ENCODE peak calls at places on chromosomes 6 and 20, in six cellular contexts. X, V, B, L, M and J are unnamed samples.

GRCh38 chr20:52727740-52728456 is 244.3 kb upstream of the TSHZ2 start:
- DNase-seq in L (no peak), X (no peak), V (no peak), M (no peak), B (no peak), J (no peak)

GRCh38 chr20:37524859-37525708 is 2.6 kb downstream of the BLCAP start:
- DNase-seq in M (no peak), B (peak), V (no peak), L (peak), X (peak), J (peak)

GRCh38 chr6:26268659-26269402 is 96.2 kb upstream of the BTN3A2 start:
- DNase-seq in L (peak), B (peak), V (no peak), X (peak), M (no peak), J (peak)

GRCh38 chr6:10403385-10404106 is 11.3 kb downstream of the TFAP2A start:
- DNase-seq in L (no peak), B (peak), X (peak), M (no peak), V (peak), J (no peak)

GRCh38 chr6:44655368-44656342 is 268.1 kb downstream of the CDC5L start:
- DNase-seq in V (peak), L (peak), M (peak), B (no peak), X (peak), J (peak)

GRCh38 chr6:33613146-33613793 is 7.9 kb upstream of the ITPR3 start:
- DNase-seq in V (no peak), L (no peak), X (peak), M (no peak), B (peak), J (no peak)

GRCh38 chr6:83138118-83138722 is 54.8 kb downstream of the PGM3 start:
- DNase-seq in M (no peak), X (no peak), B (no peak), V (no peak), L (no peak), J (no peak)

GRCh38 chr6:45473121-45473967 is 95.6 kb upstream of the SUPT3H start:
- DNase-seq in M (peak), V (no peak), L (no peak), X (no peak), B (no peak), J (no peak)

GRCh38 chr20:31840906-31841816 is 4.2 kb downstream of the FOXS1 start:
- DNase-seq in B (no peak), V (no peak), M (no peak), L (no peak), X (no peak), J (no peak)

GRCh38 chr20:49006446-49006980 is 39.6 kb upstream of the CSE1L start:
- DNase-seq in B (no peak), X (no peak), V (no peak), L (no peak), M (peak), J (no peak)

GRCh38 chr20:47428164-47428563 is 71.7 kb upstream of the ZMYND8 start:
- DNase-seq in V (no peak), L (no peak), X (no peak), M (no peak), B (no peak), J (no peak)

GRCh38 chr20:35145141-35145564 is 2.0 kb downstream of the EDEM2 start:
- DNase-seq in X (peak), M (peak), B (peak), L (no peak), V (no peak), J (no peak)

GRCh38 chr6:2733736-2734480 is 16.8 kb downstream of the MYLK4 start:
- DNase-seq in B (no peak), M (no peak), X (no peak), V (no peak), L (no peak), J (no peak)

GRCh38 chr6:75802366-75802765 is 53.3 kb downstream of the MYO6 start:
- DNase-seq in L (no peak), X (peak), B (no peak), V (no peak), M (no peak), J (no peak)

GRCh38 chr20:57387463-57387862 is 3.7 kb upstream of the RBM38 start:
- DNase-seq in M (no peak), B (no peak), L (no peak), V (no peak), X (no peak), J (no peak)

GRCh38 chr6:34414999-34415858 is 10.6 kb downstream of the RPS10 start:
- DNase-seq in X (peak), M (peak), L (no peak), V (peak), B (peak), J (peak)

GRCh38 chr6:47132724-47133123 is 90.6 kb upstream of the ADGRF1 start:
- DNase-seq in M (no peak), L (no peak), B (no peak), V (no peak), X (no peak), J (no peak)

GRCh38 chr6:44696686-44697085 is 309.2 kb downstream of the CDC5L start:
- DNase-seq in B (no peak), M (no peak), L (no peak), X (no peak), V (no peak), J (no peak)

GRCh38 chr6:136077834-136078576 is 172.1 kb downstream of the MTFR2 start:
- DNase-seq in X (peak), V (peak), L (no peak), B (peak), M (no peak), J (no peak)

GRCh38 chr20:25549866-25550477 is 35.4 kb downstream of the NINL start:
- DNase-seq in M (no peak), L (no peak), B (no peak), V (no peak), X (peak), J (no peak)

GRCh38 chr6:79878142-79878748 is 69.1 kb downstream of the ELOVL4 start:
- DNase-seq in M (peak), X (peak), V (no peak), L (no peak), B (peak), J (no peak)

GRCh38 chr6:27863962-27864905 is 48.0 kb downstream of the OR2B2 start:
- DNase-seq in B (peak), M (peak), X (peak), V (no peak), L (peak), J (peak)

GRCh38 chr6:137489410-137490371 is 4.5 kb downstream of the OLIG3 start:
- DNase-seq in V (no peak), X (no peak), L (no peak), B (no peak), M (no peak), J (no peak)

GRCh38 chr6:22699046-22699639 is 129.8 kb downstream of the HDGFL1 start:
- DNase-seq in M (no peak), X (no peak), B (no peak), V (no peak), L (no peak), J (no peak)

GRCh38 chr20:22490287-22491187 is 93.8 kb downstream of the FOXA2 start:
- DNase-seq in M (peak), B (no peak), X (no peak), L (no peak), V (no peak), J (no peak)

GRCh38 chr20:44969320-44969879 is 3.1 kb downstream of the STK4 start:
- DNase-seq in X (no peak), B (no peak), L (peak), M (no peak), V (no peak), J (peak)

GRCh38 chr6:72524011-72524645 is 97.7 kb upstream of the KCNQ5 start:
- DNase-seq in V (no peak), M (no peak), X (no peak), L (no peak), B (peak), J (peak)

GRCh38 chr20:63499333-63499969 is 568 bp upstream of the EEF1A2 start:
- DNase-seq in X (no peak), B (no peak), M (no peak), L (no peak), V (no peak), J (no peak)

GRCh38 chr6:165453395-165453794 is 144.0 kb upstream of the C6orf118 start:
- DNase-seq in V (no peak), X (no peak), M (no peak), L (no peak), B (no peak), J (no peak)